ENCODE peak calls at places on chromosomes 12 and 14, in seven cellular contexts. R is H9, U is colonic mucosa, A is RWPE2, W is psoas muscle, P is upper lobe of right lung, Z is cardiac muscle cell. K is an unnamed sample.

GRCh38 chr12:95789126-95790024 is 1.2 kb downstream of the NTN4 start:
- DNase-seq in R (peak; percentile 67), U (peak; percentile 49), A (peak; percentile 69), W (peak; percentile 63), P (peak; percentile 72), Z (no peak), K (no peak)

GRCh38 chr12:69161835-69162234 is 77.5 kb upstream of the CPSF6 start:
- DNase-seq in R (no peak), U (no peak), A (no peak), W (no peak), P (no peak), Z (peak; percentile 16), K (no peak)

GRCh38 chr14:31696378-31696777 is 135.2 kb downstream of the NUBPL start:
- DNase-seq in R (no peak), U (no peak), A (no peak), W (no peak), P (no peak), Z (no peak), K (no peak)

GRCh38 chr14:57364659-57365450 is 25.5 kb upstream of the NAA30 start:
- DNase-seq in R (peak; percentile 58), U (no peak), A (no peak), W (no peak), P (no peak), Z (no peak), K (no peak)

GRCh38 chr12:124545508-124546418 is 21.6 kb downstream of the NCOR2 start:
- DNase-seq in R (no peak), U (no peak), A (no peak), W (no peak), P (peak; percentile 70), Z (no peak), K (no peak)

GRCh38 chr14:100442473-100443260 is 119.5 kb downstream of the SLC25A47 start:
- DNase-seq in R (no peak), U (no peak), A (no peak), W (no peak), P (no peak), Z (no peak), K (no peak)

GRCh38 chr14:105411017-105411941 is 8.3 kb upstream of the MTA1 start:
- DNase-seq in R (peak; percentile 65), U (no peak), A (peak; percentile 73), W (peak; percentile 55), P (peak; percentile 75), Z (peak; percentile 56), K (no peak)

GRCh38 chr14:54487771-54488170 is 1.0 kb downstream of the GMFB start:
- DNase-seq in R (no peak), U (no peak), A (no peak), W (no peak), P (no peak), Z (peak; percentile 58), K (no peak)

GRCh38 chr12:25130741-25131188 is 64.2 kb downstream of the DNAI7 start:
- DNase-seq in R (no peak), U (no peak), A (no peak), W (no peak), P (no peak), Z (peak; percentile 59), K (no peak)

GRCh38 chr12:100796616-100797015 is 2.0 kb downstream of the ANO4 start:
- DNase-seq in R (no peak), U (no peak), A (no peak), W (no peak), P (no peak), Z (no peak), K (no peak)
- H3K9me3 ChIP-seq in R (no peaks in the 10 kb centered on the region), U (no peaks in the 10 kb centered on the region), A (no peaks in the 10 kb centered on the region), W (no peaks in the 10 kb centered on the region), P (no peaks in the 10 kb centered on the region), Z (no peaks in the 10 kb centered on the region), K (no peaks in the 10 kb centered on the region)

DNA sequence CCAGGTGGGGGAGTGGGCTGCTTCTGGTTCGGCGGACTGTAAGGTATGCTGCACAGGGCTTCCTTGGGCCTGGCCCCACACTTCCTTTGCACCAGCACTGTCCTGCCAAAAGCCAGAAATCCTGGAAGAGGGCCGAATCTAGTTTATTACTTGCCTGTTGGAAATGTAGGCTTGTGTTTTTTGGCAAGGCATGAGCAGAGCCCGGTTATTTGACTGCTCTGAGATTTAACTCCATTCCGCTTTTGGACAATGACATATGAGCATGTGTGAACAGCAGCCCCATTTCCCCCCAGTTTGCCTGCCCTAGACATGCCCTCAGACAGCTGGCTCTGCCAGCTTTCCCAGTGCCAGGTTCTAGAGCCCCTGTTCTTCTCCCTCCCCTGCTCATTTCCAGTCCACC is 86.6 kb downstream of the BORCS5 start:
- DNase-seq in R (no peak), U (peak; percentile 32), A (no peak), W (peak; percentile 60), P (no peak), Z (peak; percentile 76), K (peak; percentile 54)
- H3K27ac ChIP-seq in R (no peak overlapping the region), U (peak overlapping the region; percentile 46), A (no peak overlapping the region), W (peak overlapping the region; percentile 59), P (peak overlapping the region; percentile 51), Z (no peak overlapping the region), K (peak overlapping the region; percentile 82)

GRCh38 chr12:58310828-58311273 is 369.5 kb downstream of the ATP23 start:
- DNase-seq in R (no peak), U (no peak), A (no peak), W (no peak), P (no peak), Z (peak; percentile 96), K (no peak)
- H3K9me3 ChIP-seq in R (no peaks in the 10 kb centered on the region), U (no peaks in the 10 kb centered on the region), A (peaks cover 3% of the 10 kb centered on the region), W (no peaks in the 10 kb centered on the region), P (no peaks in the 10 kb centered on the region), Z (no peaks in the 10 kb centered on the region), K (no peaks in the 10 kb centered on the region)

DNA sequence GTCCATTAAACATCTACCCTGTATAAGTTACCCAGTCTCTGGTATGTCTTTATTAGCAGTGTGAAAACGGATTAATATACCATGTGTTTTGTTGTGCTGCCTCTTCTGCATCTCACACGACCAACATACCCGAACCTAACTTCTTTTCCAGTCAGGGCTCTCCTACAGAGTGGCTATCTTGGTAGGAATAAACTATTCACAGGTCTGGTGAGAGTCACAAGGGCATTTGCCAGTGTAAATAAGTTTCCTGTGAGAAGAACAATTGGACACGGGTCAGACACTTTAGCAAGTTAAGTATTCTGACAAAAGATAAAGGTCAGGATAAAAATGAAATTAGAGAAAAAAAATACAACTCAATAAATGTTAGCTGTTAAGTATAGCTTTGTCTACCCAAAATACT is 60.9 kb downstream of the MYF5 start:
- DNase-seq in R (no peak), U (no peak), A (no peak), W (no peak), P (no peak), Z (peak; percentile 33), K (no peak)
- H3K27ac ChIP-seq in R (no peak overlapping the region), U (no peak overlapping the region), A (peak overlapping the region; percentile 61), W (peak overlapping the region; percentile 31), P (peak overlapping the region; percentile 52), Z (no peak overlapping the region), K (peak overlapping the region; percentile 82)

DNA sequence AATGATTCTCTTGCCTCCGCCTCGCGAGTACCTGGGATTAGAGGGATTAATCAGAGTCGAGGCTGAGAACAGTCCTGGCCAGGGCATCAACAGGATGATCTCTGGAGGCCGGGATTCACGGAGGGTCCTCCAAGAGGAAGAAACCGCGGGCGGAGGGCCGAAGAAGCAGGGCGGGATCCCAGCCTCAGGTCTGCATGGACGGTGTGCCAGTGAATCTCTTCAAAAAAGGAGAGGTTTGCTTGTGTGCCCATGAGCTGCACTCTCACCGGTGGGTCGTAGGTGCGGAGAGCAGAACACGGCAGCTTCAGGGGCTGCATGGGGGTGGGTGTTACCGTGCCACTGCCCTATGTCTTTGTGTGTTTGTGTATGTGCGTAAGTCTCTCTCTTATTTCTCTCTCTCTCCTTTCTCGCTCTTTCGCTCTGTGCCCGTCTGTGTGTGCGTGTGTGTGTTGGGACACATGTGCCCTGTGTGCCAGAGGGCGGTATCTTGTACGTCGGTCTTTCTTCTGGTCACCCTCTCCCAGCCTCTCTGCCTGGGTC is 768.2 kb upstream of the ALG10B start:
- DNase-seq in R (no peak), U (no peak), A (no peak), W (no peak), P (no peak), Z (no peak), K (no peak)
- H3K9me3 ChIP-seq in R (peaks cover 72% of the 10 kb centered on the region), U (no peaks in the 10 kb centered on the region), A (no peaks in the 10 kb centered on the region), W (no peaks in the 10 kb centered on the region), P (no peaks in the 10 kb centered on the region), Z (no peaks in the 10 kb centered on the region), K (no peaks in the 10 kb centered on the region)

GRCh38 chr12:6074979-6075585 is 49.4 kb downstream of the VWF start:
- DNase-seq in R (peak; percentile 64), U (peak; percentile 46), A (no peak), W (no peak), P (peak; percentile 76), Z (peak; percentile 41), K (no peak)
- H3K27ac ChIP-seq in R (no peak overlapping the region), U (no peak overlapping the region), A (no peak overlapping the region), W (no peak overlapping the region), P (peak overlapping the region; percentile 63), Z (no peak overlapping the region), K (no peak overlapping the region)

GRCh38 chr14:84519836-84520235 is 1010.1 kb upstream of the FLRT2 start:
- DNase-seq in R (no peak), U (no peak), A (no peak), W (no peak), P (no peak), Z (no peak), K (no peak)
- H3K9me3 ChIP-seq in R (no peaks in the 10 kb centered on the region), U (no peaks in the 10 kb centered on the region), A (no peaks in the 10 kb centered on the region), W (peaks cover 4% of the 10 kb centered on the region), P (no peaks in the 10 kb centered on the region), Z (peaks cover 3% of the 10 kb centered on the region), K (no peaks in the 10 kb centered on the region)

DNA sequence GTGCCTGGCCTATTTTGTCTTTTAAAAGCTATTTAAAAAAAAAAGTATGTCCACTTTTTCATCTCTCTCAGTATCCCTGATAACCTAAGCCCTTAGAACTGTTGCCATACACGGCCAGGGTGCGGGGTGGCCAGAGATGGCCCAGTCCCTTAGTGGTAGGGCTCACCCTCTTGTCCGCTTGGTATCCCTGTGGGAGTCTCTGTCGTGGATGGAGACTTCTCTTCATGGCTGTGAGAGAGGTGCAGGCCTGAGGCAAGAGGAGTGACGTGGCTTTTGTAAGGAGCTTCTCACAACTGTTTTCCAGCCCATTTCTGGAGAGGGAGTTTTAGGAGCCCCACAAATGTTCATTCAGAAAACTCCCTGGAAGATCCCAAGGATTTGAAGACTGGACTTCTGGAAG is 26.8 kb downstream of the XRCC3 start:
- DNase-seq in R (no peak), U (no peak), A (no peak), W (no peak), P (peak; percentile 21), Z (no peak), K (no peak)
- H3K27ac ChIP-seq in R (no peak overlapping the region), U (no peak overlapping the region), A (no peak overlapping the region), W (no peak overlapping the region), P (no peak overlapping the region), Z (no peak overlapping the region), K (peak overlapping the region; percentile 4)

DNA sequence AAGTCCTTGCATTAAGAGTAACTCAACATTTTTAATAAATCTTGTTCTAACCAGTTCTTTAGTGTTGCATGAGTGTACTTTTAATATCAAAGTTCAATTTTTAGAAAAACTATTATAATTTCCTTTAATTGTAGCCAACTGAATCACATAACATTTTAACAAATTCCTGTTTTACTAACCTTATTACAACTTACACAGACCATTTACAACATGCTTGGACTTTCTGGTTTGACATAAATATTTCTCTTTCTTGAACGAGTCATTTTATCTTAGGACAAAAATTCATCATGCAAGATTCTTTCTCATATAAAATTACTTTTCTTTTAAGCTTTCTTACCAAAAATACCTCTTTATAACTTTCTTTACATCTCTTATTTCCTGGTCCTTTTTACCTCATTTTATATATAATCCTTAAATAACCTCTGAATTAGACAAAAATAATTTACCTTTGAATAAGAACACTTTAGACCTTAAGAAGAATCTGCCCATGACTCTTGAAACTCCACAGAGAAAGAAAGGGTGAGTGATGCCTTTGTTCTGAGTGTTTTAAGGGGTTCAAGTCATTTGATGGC is 3.9 kb downstream of the SLCO1A2 start:
- DNase-seq in R (no peak), U (no peak), A (no peak), W (no peak), P (no peak), Z (no peak), K (no peak)
- H3K9me3 ChIP-seq in R (peaks cover 30% of the 10 kb centered on the region), U (no peaks in the 10 kb centered on the region), A (no peaks in the 10 kb centered on the region), W (no peaks in the 10 kb centered on the region), P (peaks cover 7% of the 10 kb centered on the region), Z (no peaks in the 10 kb centered on the region), K (peaks cover 12% of the 10 kb centered on the region)

GRCh38 chr12:30357712-30358111 is 338.0 kb downstream of the IPO8 start:
- DNase-seq in R (no peak), U (no peak), A (no peak), W (no peak), P (no peak), Z (peak; percentile 36), K (no peak)
- H3K27ac ChIP-seq in R (no peak overlapping the region), U (no peak overlapping the region), A (no peak overlapping the region), W (no peak overlapping the region), P (no peak overlapping the region), Z (no peak overlapping the region), K (no peak overlapping the region)